ENCODE peak calls at places on chromosomes 16 and 17, in seven cellular contexts. One of them, this sample, is unnamed.

GRCh38 chr16:11145821-11146211 is 110.2 kb downstream of the SOCS1 start:
- DNase-seq in HepG2: no peak
- DNase-seq in activated CD8-positive, alpha-beta memory T cell treated with anti-CD3 and anti-CD28 coated beads for 1 hour: no peak
- DNase-seq in aorta: peak
- DNase-seq in body of pancreas: no peak
- DNase-seq in activated naive CD4-positive, alpha-beta T cell treated with anti-CD3 and anti-CD28 coated beads, Interleukin-2, amount 50 U/mL, for 72 hours: no peak
- DNase-seq in naive thymus-derived CD8-positive, alpha-beta T cell: peak
- DNase-seq in this sample: no peak

GRCh38 chr16:22073350-22073749 is 19.0 kb upstream of the VWA3A start:
- DNase-seq in HepG2: no peak
- DNase-seq in activated CD8-positive, alpha-beta memory T cell treated with anti-CD3 and anti-CD28 coated beads for 1 hour: no peak
- DNase-seq in aorta: no peak
- DNase-seq in body of pancreas: no peak
- DNase-seq in activated naive CD4-positive, alpha-beta T cell treated with anti-CD3 and anti-CD28 coated beads, Interleukin-2, amount 50 U/mL, for 72 hours: no peak
- DNase-seq in naive thymus-derived CD8-positive, alpha-beta T cell: no peak
- DNase-seq in this sample: no peak

GRCh38 chr17:10836966-10837599 is 804 bp downstream of the PIRT start:
- DNase-seq in HepG2: no peak
- DNase-seq in activated CD8-positive, alpha-beta memory T cell treated with anti-CD3 and anti-CD28 coated beads for 1 hour: no peak
- DNase-seq in aorta: no peak
- DNase-seq in body of pancreas: peak
- DNase-seq in activated naive CD4-positive, alpha-beta T cell treated with anti-CD3 and anti-CD28 coated beads, Interleukin-2, amount 50 U/mL, for 72 hours: no peak
- DNase-seq in naive thymus-derived CD8-positive, alpha-beta T cell: no peak
- DNase-seq in this sample: no peak

GRCh38 chr17:72710834-72711233 is 381.7 kb downstream of the SLC39A11 start:
- DNase-seq in HepG2: peak
- DNase-seq in activated CD8-positive, alpha-beta memory T cell treated with anti-CD3 and anti-CD28 coated beads for 1 hour: no peak
- DNase-seq in aorta: no peak
- DNase-seq in body of pancreas: no peak
- DNase-seq in activated naive CD4-positive, alpha-beta T cell treated with anti-CD3 and anti-CD28 coated beads, Interleukin-2, amount 50 U/mL, for 72 hours: no peak
- DNase-seq in naive thymus-derived CD8-positive, alpha-beta T cell: no peak
- DNase-seq in this sample: no peak

GRCh38 chr17:181213-182163 is at the start of gene DOC2B:
- DNase-seq in HepG2: no peak
- DNase-seq in activated CD8-positive, alpha-beta memory T cell treated with anti-CD3 and anti-CD28 coated beads for 1 hour: no peak
- DNase-seq in aorta: peak
- DNase-seq in body of pancreas: peak
- DNase-seq in activated naive CD4-positive, alpha-beta T cell treated with anti-CD3 and anti-CD28 coated beads, Interleukin-2, amount 50 U/mL, for 72 hours: no peak
- DNase-seq in naive thymus-derived CD8-positive, alpha-beta T cell: no peak
- DNase-seq in this sample: no peak

GRCh38 chr16:54425681-54426549 is 139.3 kb upstream of the IRX3 start:
- DNase-seq in HepG2: no peak
- DNase-seq in activated CD8-positive, alpha-beta memory T cell treated with anti-CD3 and anti-CD28 coated beads for 1 hour: no peak
- DNase-seq in aorta: no peak
- DNase-seq in body of pancreas: peak
- DNase-seq in activated naive CD4-positive, alpha-beta T cell treated with anti-CD3 and anti-CD28 coated beads, Interleukin-2, amount 50 U/mL, for 72 hours: no peak
- DNase-seq in naive thymus-derived CD8-positive, alpha-beta T cell: no peak
- DNase-seq in this sample: no peak

GRCh38 chr16:67265834-67266233 is 13.5 kb upstream of the PLEKHG4 start:
- DNase-seq in HepG2: no peak
- DNase-seq in activated CD8-positive, alpha-beta memory T cell treated with anti-CD3 and anti-CD28 coated beads for 1 hour: no peak
- DNase-seq in aorta: peak
- DNase-seq in body of pancreas: no peak
- DNase-seq in activated naive CD4-positive, alpha-beta T cell treated with anti-CD3 and anti-CD28 coated beads, Interleukin-2, amount 50 U/mL, for 72 hours: no peak
- DNase-seq in naive thymus-derived CD8-positive, alpha-beta T cell: no peak
- DNase-seq in this sample: no peak

GRCh38 chr17:69363488-69364210 is 36.7 kb upstream of the ABCA5 start:
- DNase-seq in HepG2: no peak
- DNase-seq in activated CD8-positive, alpha-beta memory T cell treated with anti-CD3 and anti-CD28 coated beads for 1 hour: no peak
- DNase-seq in aorta: no peak
- DNase-seq in body of pancreas: no peak
- DNase-seq in activated naive CD4-positive, alpha-beta T cell treated with anti-CD3 and anti-CD28 coated beads, Interleukin-2, amount 50 U/mL, for 72 hours: no peak
- DNase-seq in naive thymus-derived CD8-positive, alpha-beta T cell: no peak
- DNase-seq in this sample: no peak

GRCh38 chr17:46000292-46000691 is 1.2 kb downstream of the STH start:
- DNase-seq in HepG2: no peak
- DNase-seq in activated CD8-positive, alpha-beta memory T cell treated with anti-CD3 and anti-CD28 coated beads for 1 hour: no peak
- DNase-seq in aorta: no peak
- DNase-seq in body of pancreas: no peak
- DNase-seq in activated naive CD4-positive, alpha-beta T cell treated with anti-CD3 and anti-CD28 coated beads, Interleukin-2, amount 50 U/mL, for 72 hours: no peak
- DNase-seq in naive thymus-derived CD8-positive, alpha-beta T cell: peak
- DNase-seq in this sample: no peak

GRCh38 chr16:24505959-24506358 is 33.4 kb upstream of the RBBP6 start:
- DNase-seq in HepG2: no peak
- DNase-seq in activated CD8-positive, alpha-beta memory T cell treated with anti-CD3 and anti-CD28 coated beads for 1 hour: no peak
- DNase-seq in aorta: no peak
- DNase-seq in body of pancreas: no peak
- DNase-seq in activated naive CD4-positive, alpha-beta T cell treated with anti-CD3 and anti-CD28 coated beads, Interleukin-2, amount 50 U/mL, for 72 hours: no peak
- DNase-seq in naive thymus-derived CD8-positive, alpha-beta T cell: no peak
- DNase-seq in this sample: no peak

GRCh38 chr17:18161226-18162094 is 22.2 kb upstream of the ALKBH5 start:
- DNase-seq in HepG2: no peak
- DNase-seq in activated CD8-positive, alpha-beta memory T cell treated with anti-CD3 and anti-CD28 coated beads for 1 hour: no peak
- DNase-seq in aorta: no peak
- DNase-seq in body of pancreas: no peak
- DNase-seq in activated naive CD4-positive, alpha-beta T cell treated with anti-CD3 and anti-CD28 coated beads, Interleukin-2, amount 50 U/mL, for 72 hours: no peak
- DNase-seq in naive thymus-derived CD8-positive, alpha-beta T cell: no peak
- DNase-seq in this sample: no peak

GRCh38 chr16:82732461-82732860 is 105.7 kb downstream of the CDH13 start:
- DNase-seq in HepG2: no peak
- DNase-seq in activated CD8-positive, alpha-beta memory T cell treated with anti-CD3 and anti-CD28 coated beads for 1 hour: no peak
- DNase-seq in aorta: no peak
- DNase-seq in body of pancreas: no peak
- DNase-seq in activated naive CD4-positive, alpha-beta T cell treated with anti-CD3 and anti-CD28 coated beads, Interleukin-2, amount 50 U/mL, for 72 hours: no peak
- DNase-seq in naive thymus-derived CD8-positive, alpha-beta T cell: no peak
- DNase-seq in this sample: no peak

GRCh38 chr17:18916816-18917496 is 35.0 kb upstream of the SLC5A10 start:
- DNase-seq in HepG2: no peak
- DNase-seq in activated CD8-positive, alpha-beta memory T cell treated with anti-CD3 and anti-CD28 coated beads for 1 hour: no peak
- DNase-seq in aorta: no peak
- DNase-seq in body of pancreas: no peak
- DNase-seq in activated naive CD4-positive, alpha-beta T cell treated with anti-CD3 and anti-CD28 coated beads, Interleukin-2, amount 50 U/mL, for 72 hours: no peak
- DNase-seq in naive thymus-derived CD8-positive, alpha-beta T cell: no peak
- DNase-seq in this sample: no peak

GRCh38 chr16:24635900-24636610 is 93.4 kb upstream of the TNRC6A start:
- DNase-seq in HepG2: no peak
- DNase-seq in activated CD8-positive, alpha-beta memory T cell treated with anti-CD3 and anti-CD28 coated beads for 1 hour: no peak
- DNase-seq in aorta: peak
- DNase-seq in body of pancreas: peak
- DNase-seq in activated naive CD4-positive, alpha-beta T cell treated with anti-CD3 and anti-CD28 coated beads, Interleukin-2, amount 50 U/mL, for 72 hours: no peak
- DNase-seq in naive thymus-derived CD8-positive, alpha-beta T cell: no peak
- DNase-seq in this sample: no peak

This sample was measured in T-helper 22 cell.